ENCODE peak calls at places on chromosomes 5 and 9, in eight cellular contexts. D, E, F, R, Q, Y, A and I are unnamed samples.

GRCh38 chr9:81680506-81680905 is 8.8 kb downstream of the TLE1 start:
- DNase-seq in Q (no peak), R (no peak), D (no peak), F (no peak), Y (no peak), A (no peak), E (no peak), I (no peak)

GRCh38 chr9:81650836-81651545 is 38.4 kb downstream of the TLE1 start:
- DNase-seq in Y (peak), D (no peak), Q (no peak), A (no peak), E (no peak), F (no peak), R (no peak), I (no peak)

GRCh38 chr9:130213898-130214761 is 41.9 kb downstream of the NCS1 start:
- DNase-seq in Y (peak), D (peak), Q (no peak), A (peak), R (no peak), E (peak), F (no peak), I (no peak)

GRCh38 chr5:142286111-142286510 is 38.7 kb downstream of the SPRY4 start:
- DNase-seq in D (no peak), E (no peak), F (no peak), A (no peak), Y (no peak), Q (no peak), R (no peak), I (no peak)

GRCh38 chr9:123049589-123050222 is 16.2 kb downstream of the GPR21 start:
- DNase-seq in A (peak), F (no peak), R (no peak), Y (no peak), D (no peak), Q (no peak), E (peak), I (peak)

GRCh38 chr9:127991017-127991756 is 10.4 kb upstream of the EEIG1 start:
- DNase-seq in F (no peak), A (no peak), Q (no peak), D (no peak), E (no peak), Y (no peak), R (peak), I (no peak)

GRCh38 chr5:53783624-53784228 is 223.3 kb downstream of the NDUFS4 start:
- DNase-seq in R (no peak), Y (no peak), A (no peak), Q (no peak), D (no peak), E (no peak), F (no peak), I (no peak)

GRCh38 chr5:3943803-3944202 is 348.2 kb downstream of the IRX1 start:
- DNase-seq in D (no peak), A (no peak), E (no peak), Q (no peak), R (no peak), Y (no peak), F (no peak), I (no peak)

GRCh38 chr5:111144352-111144930 is 52.3 kb downstream of the WDR36 start:
- DNase-seq in A (peak), R (no peak), F (no peak), D (no peak), Q (no peak), E (peak), Y (no peak), I (no peak)

GRCh38 chr5:172939045-172939444 is 20.2 kb upstream of the RPL26L1 start:
- DNase-seq in D (peak), Q (no peak), R (peak), A (peak), Y (peak), E (no peak), F (no peak), I (no peak)

GRCh38 chr9:124212381-124213050 is 45.2 kb upstream of the NEK6 start:
- DNase-seq in R (no peak), A (peak), F (no peak), D (no peak), Y (no peak), E (peak), Q (no peak), I (peak)

GRCh38 chr9:126763130-126763764 is 41.6 kb upstream of the ZBTB43 start:
- DNase-seq in R (peak), A (no peak), Q (no peak), Y (no peak), D (no peak), F (no peak), E (peak), I (no peak)

GRCh38 chr9:136210276-136210675 is 5.3 kb upstream of the LHX3 start:
- DNase-seq in R (no peak), Q (no peak), F (no peak), Y (no peak), D (no peak), A (no peak), E (no peak), I (no peak)

GRCh38 chr5:146103594-146103993 is 1.8 kb downstream of the PLAC8L1 start:
- DNase-seq in Q (no peak), E (no peak), F (no peak), A (peak), D (no peak), R (no peak), Y (no peak), I (peak)

DNA sequence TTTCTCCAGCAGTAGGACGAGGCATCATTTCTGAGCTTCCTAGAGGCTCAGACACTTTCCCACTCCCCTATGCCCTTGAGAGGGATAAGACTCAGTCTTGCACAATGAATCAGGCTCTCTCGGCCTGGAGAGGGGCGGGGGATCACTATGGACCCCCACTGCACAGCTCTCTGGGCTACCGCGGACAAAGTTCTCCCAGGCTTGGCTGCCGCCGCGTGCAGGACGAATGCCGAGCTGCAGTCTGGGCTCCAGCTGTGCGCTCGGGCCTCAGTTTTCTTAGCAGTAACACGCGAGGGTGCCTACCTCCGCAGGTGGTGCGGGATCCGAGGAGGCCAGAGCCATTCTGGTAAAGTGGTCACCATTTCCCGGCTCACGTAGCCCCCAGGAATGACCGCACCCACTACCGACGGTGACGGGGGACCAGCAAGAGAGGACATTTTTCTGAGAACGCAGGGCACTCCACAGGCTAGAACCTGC is 3.4 kb upstream of the MYORG start:
- DNase-seq in R (no peak), D (peak), F (no peak), Q (peak), E (no peak), A (peak), Y (no peak), I (no peak)
- TF ChIP-seq CTCF in R (no peak), D (no peak), F (no peak), Q (no peak), E (no peak), A (no peak), Y (no peak), I (no peak)

GRCh38 chr5:160923927-160924705 is 72.1 kb upstream of the ATP10B start:
- DNase-seq in F (no peak), E (no peak), Q (no peak), Y (no peak), R (no peak), A (no peak), D (no peak), I (peak)
- H3K27ac ChIP-seq in F (no peak), E (no peak), Q (no peak), Y (no peak), R (no peak), A (no peak), D (no peak), I (no peak)

GRCh38 chr9:29648132-29648531 is 2074.9 kb upstream of the C9orf72 start:
- DNase-seq in D (no peak), R (no peak), Q (no peak), F (no peak), Y (no peak), E (no peak), A (no peak), I (no peak)

GRCh38 chr9:29640507-29640906 is 2067.2 kb upstream of the C9orf72 start:
- DNase-seq in D (no peak), Q (no peak), A (no peak), F (no peak), Y (no peak), R (no peak), E (no peak), I (no peak)

GRCh38 chr9:29647451-29647850 is 2074.2 kb upstream of the C9orf72 start:
- DNase-seq in Y (no peak), F (no peak), A (no peak), D (no peak), Q (no peak), E (no peak), R (no peak), I (no peak)

GRCh38 chr9:29644514-29644913 is 2071.2 kb upstream of the C9orf72 start:
- DNase-seq in F (no peak), R (no peak), Q (no peak), A (no peak), Y (no peak), D (no peak), E (no peak), I (no peak)
- TF ChIP-seq CTCF in F (no peak), R (no peak), Q (no peak), A (no peak), Y (no peak), D (no peak), E (no peak), I (no peak)

DNA sequence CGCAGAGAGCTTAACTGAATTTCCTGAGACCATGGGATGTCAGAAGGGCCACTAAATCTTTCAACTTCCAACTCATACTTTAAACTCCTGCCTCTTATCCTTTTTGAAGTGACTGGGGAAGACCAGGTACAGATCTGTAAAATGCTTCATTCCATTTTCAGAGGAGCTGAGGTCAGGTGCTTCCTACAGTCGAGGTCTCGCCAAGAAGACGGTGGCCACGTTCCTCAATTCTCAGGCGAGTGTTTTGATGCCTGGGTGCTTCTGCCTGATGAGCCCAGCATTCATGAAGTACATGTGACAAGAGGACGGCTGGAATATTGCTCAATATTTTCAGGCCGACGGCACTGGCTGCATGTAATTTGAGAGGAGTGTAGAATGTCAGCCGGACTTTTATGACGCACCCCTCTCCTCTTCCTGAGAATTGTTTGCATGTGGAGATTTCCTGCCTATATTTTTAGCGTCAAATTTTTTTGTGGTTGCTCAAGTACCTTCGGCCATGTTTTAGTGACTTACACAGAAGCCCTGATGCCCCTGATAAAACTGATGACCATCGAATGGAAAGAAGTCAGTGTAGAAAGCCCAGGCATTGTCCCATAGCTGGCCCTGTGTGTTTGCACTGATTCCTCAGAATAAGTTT is 38.8 kb upstream of the GLRX start:
- DNase-seq in E (peak), Y (no peak), F (no peak), D (no peak), A (peak), Q (no peak), R (peak), I (peak)
- H3K27ac ChIP-seq in E (peak), Y (no peak), F (no peak), D (peak), A (peak), Q (no peak), R (peak), I (peak)

DNA sequence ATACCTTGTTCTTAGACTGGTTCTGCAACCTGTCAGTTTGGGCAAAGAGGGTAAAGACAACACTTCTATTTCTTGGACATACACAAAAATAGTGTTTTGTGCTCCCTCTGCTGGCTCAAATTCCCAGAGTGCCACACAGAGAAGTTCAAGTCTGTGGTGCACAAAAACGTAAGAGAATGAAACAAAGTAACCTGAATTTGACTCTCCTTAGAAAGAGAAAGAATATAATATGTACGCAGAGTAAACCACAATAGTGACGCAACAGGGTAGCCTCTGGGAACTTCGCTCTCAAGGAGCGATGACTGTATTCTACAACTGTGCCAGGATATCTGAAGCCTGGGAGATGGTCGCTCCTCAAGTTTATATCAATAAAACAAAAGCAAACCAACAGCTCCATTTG is 18.5 kb downstream of the DDX31 start:
- DNase-seq in E (peak), Y (peak), Q (peak), A (peak), F (no peak), R (peak), D (no peak), I (peak)
- TF ChIP-seq CTCF in E (peak), Y (peak), Q (peak), A (peak), F (no peak), R (peak), D (no peak), I (peak)

GRCh38 chr5:78639811-78640210 is 8.8 kb downstream of the LHFPL2 start:
- DNase-seq in D (no peak), R (no peak), A (peak), E (no peak), Q (no peak), F (no peak), Y (no peak), I (no peak)

GRCh38 chr5:78638423-78638822 is 10.1 kb downstream of the LHFPL2 start:
- DNase-seq in A (peak), F (no peak), E (peak), R (peak), Y (no peak), D (no peak), Q (no peak), I (peak)

GRCh38 chr5:78638973-78639669 is 9.5 kb downstream of the LHFPL2 start:
- DNase-seq in F (no peak), D (no peak), E (no peak), Q (no peak), Y (no peak), A (no peak), R (no peak), I (no peak)

GRCh38 chr5:78636682-78637081 is 11.9 kb downstream of the LHFPL2 start:
- DNase-seq in Y (no peak), R (no peak), A (no peak), F (no peak), E (no peak), D (no peak), Q (no peak), I (no peak)

DNA sequence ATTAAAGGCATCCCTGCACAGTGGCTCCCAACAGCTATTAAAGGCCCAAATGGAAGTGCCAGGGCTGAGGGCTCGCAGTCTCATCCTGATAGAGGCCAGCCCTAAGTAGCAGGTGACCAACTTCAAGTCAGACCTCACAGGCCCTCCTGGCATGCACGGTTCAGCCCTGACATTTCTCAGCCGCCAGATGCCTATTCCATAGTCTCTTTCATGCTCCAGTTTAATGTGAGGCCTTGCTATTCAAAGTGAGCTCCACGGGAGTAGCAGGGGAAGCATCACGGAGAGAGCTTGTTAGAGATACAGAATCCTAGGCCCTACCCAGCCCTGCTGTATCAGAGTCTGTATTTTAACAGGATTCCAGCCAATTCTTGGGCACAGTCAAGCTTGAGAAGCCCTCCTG is 11.1 kb downstream of the LHFPL2 start:
- DNase-seq in F (no peak), E (no peak), Y (no peak), Q (no peak), R (no peak), A (no peak), D (no peak), I (no peak)
- H3K27ac ChIP-seq in F (no peak), E (no peak), Y (no peak), Q (no peak), R (peak), A (peak), D (peak), I (peak)

GRCh38 chr9:113999256-114000062 is 78.6 kb downstream of the AMBP start:
- DNase-seq in E (peak), A (no peak), Q (no peak), F (no peak), R (no peak), Y (no peak), D (no peak), I (no peak)
- TF ChIP-seq CTCF in E (no peak), A (no peak), Q (no peak), F (no peak), R (no peak), Y (no peak), D (no peak), I (no peak)

DNA sequence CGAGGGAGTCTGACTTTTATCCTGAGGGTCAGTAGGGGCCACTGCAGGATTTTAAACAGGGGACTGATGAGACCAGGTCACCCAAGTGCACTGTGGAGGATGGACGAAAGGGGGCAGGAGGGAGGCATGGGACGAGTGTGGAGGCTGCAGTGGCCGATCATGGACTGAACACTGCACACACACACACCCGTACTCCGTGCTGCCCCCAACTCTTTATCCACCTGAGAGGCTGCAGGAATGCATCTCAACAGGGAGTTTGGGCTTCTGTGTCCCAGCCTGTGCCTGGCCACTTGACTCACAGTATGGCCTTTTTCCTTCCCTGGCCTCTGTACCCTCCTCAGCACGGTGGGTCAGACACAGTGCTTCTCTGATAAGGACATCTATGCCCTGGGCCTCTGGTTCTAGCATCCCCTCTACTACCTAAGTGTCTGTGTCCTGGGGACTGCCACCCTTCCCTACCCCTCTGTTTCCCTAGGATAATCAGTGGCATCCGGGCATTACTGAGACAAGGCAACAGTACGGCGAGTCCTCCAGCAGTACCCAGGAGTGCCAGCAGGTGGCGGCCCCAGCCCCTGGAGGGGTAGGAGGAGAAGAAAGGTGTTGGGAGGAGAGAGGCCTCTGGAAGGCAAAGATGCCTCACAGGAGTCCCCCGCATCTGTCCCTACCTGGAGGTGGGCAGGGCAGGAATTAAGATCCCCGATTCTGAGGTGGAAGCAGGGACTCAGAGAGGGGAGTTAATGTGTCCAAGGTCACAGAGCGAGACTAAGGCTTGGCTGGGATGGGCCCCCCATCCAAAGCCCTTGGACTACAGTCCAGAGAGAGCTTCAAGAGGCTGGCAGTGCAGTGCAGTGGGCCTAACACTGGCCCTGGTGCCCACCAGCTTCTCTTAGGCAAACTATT is 5.1 kb upstream of the CDX1 start:
- DNase-seq in Y (peak), A (peak), F (peak), D (peak), R (peak), Q (peak), E (peak), I (peak)
- H3K27ac ChIP-seq in Y (peak), A (no peak), F (no peak), D (no peak), R (peak), Q (no peak), E (no peak), I (peak)